ENCODE peak calls at places on chromosomes 4 and X, in four cellular contexts. A, U, V and Z are unnamed samples.
A peak's percentile ranks its signal among the peaks of the same experiment; 100 is the strongest.

GRCh38 chrX:21946925-21947641 is 6.6 kb downstream of the SMS start:
- DNase-seq in U (no peak), A (no peak), V (no peak), Z (no peak)

GRCh38 chr4:145195167-145195952 is 15.0 kb upstream of the OTUD4 start:
- DNase-seq in U (no peak), V (no peak), A (no peak), Z (peak; percentile 90)

GRCh38 chrX:55488559-55489314 is 911 bp downstream of the USP51 start:
- DNase-seq in V (no peak), U (peak; percentile 47), A (peak; percentile 48), Z (peak; percentile 49)

GRCh38 chr4:148192526-148192925 is 249.7 kb downstream of the NR3C2 start:
- DNase-seq in A (no peak), V (no peak), U (no peak), Z (no peak)

GRCh38 chr4:138311771-138312535 is 69.8 kb upstream of the SLC7A11 start:
- DNase-seq in V (no peak), A (no peak), U (no peak), Z (no peak)

GRCh38 chr4:161496-162284 is 37.4 kb downstream of the ZNF718 start:
- DNase-seq in U (no peak), V (no peak), A (no peak), Z (no peak)

GRCh38 chr4:180665994-180666818 is 1577.0 kb upstream of the TENM3 start:
- DNase-seq in V (peak; percentile 44), A (peak; percentile 56), U (no peak), Z (peak; percentile 20)

GRCh38 chr4:156634612-156635011 is 337.0 kb downstream of the PDGFC start:
- DNase-seq in A (no peak), U (no peak), V (no peak), Z (no peak)

GRCh38 chr4:118981839-118982381 is 93.3 kb downstream of the SYNPO2 start:
- DNase-seq in A (peak; percentile 55), U (peak; percentile 34), V (no peak), Z (peak; percentile 57)

GRCh38 chr4:184232975-184233374 is 15.3 kb upstream of the ENPP6 start:
- DNase-seq in U (no peak), A (no peak), V (no peak), Z (no peak)